ENCODE peak calls at places on chromosomes 12 and 14, in ten cellular contexts. K is upper lobe of right lung, Y is neural progenitor cell, E is tibial nerve, B is left ventricle myocardium inferior, N is pancreas, G is fibroblast of lung, W is mammary epithelial cell, I is cardiac fibroblast, J is astrocyte. R is an unnamed sample.

GRCh38 chr14:105281354-105282097 is 19.3 kb downstream of the BRF1 start:
- DNase-seq in Y (peak), N (peak), E (peak), W (peak), K (no peak), B (no peak), J (peak), I (peak), G (peak), R (peak)

GRCh38 chr12:3203713-3204112 is 126.5 kb downstream of the TSPAN9 start:
- DNase-seq in N (no peak), Y (no peak), K (no peak), W (peak), B (no peak), J (no peak), G (no peak), E (no peak), I (no peak), R (no peak)

GRCh38 chr14:105865904-105866840 is 339.8 kb downstream of the TMEM121 start:
- DNase-seq in W (no peak), K (peak), I (no peak), Y (no peak), B (peak), N (no peak), G (no peak), E (no peak), J (no peak), R (no peak)

GRCh38 chr12:65229441-65229840 is 49.0 kb upstream of the MSRB3 start:
- DNase-seq in Y (no peak), G (peak), W (peak), K (no peak), E (no peak), B (no peak), N (no peak), J (peak), I (peak), R (no peak)

GRCh38 chr12:59928416-59928815 is 332.6 kb downstream of the SLC16A7 start:
- DNase-seq in K (no peak), Y (no peak), B (no peak), I (no peak), E (no peak), G (peak), N (peak), W (peak), J (no peak), R (no peak)

GRCh38 chr14:49879683-49880204 is 13.1 kb upstream of the ARF6 start:
- DNase-seq in N (peak), W (peak), G (peak), E (peak), B (no peak), I (peak), Y (peak), K (no peak), J (peak), R (peak)

GRCh38 chr12:30323008-30323407 is 372.7 kb downstream of the IPO8 start:
- DNase-seq in J (no peak), I (peak), W (no peak), E (no peak), N (no peak), K (no peak), Y (no peak), G (no peak), B (no peak), R (no peak)

GRCh38 chr14:80202888-80203562 is 8.3 kb downstream of the DIO2 start:
- DNase-seq in G (no peak), I (peak), Y (peak), J (no peak), K (no peak), W (no peak), B (no peak), N (no peak), E (no peak), R (peak)

GRCh38 chr14:102320671-102321455 is 1.3 kb downstream of the ZNF839 start:
- DNase-seq in N (no peak), I (no peak), G (no peak), B (no peak), K (no peak), W (no peak), Y (no peak), J (no peak), E (no peak), R (no peak)

GRCh38 chr12:41008472-41008871 is 179.6 kb upstream of the PDZRN4 start:
- DNase-seq in N (no peak), E (no peak), J (no peak), G (no peak), B (no peak), K (no peak), W (peak), I (no peak), Y (no peak), R (no peak)

GRCh38 chr12:47721431-47721973 is 3.8 kb downstream of the ENDOU start:
- DNase-seq in E (no peak), K (no peak), W (no peak), I (no peak), B (no peak), N (no peak), G (no peak), Y (no peak), J (no peak), R (no peak)

GRCh38 chr14:21711360-21711961 is 37.8 kb upstream of the OR4E1 start:
- DNase-seq in E (peak), J (peak), K (no peak), N (peak), I (peak), Y (peak), W (peak), B (no peak), G (peak), R (peak)

GRCh38 chr14:86852530-86852929 is 1140.5 kb downstream of the GALC start:
- DNase-seq in J (peak), B (no peak), W (no peak), Y (no peak), E (no peak), G (peak), N (no peak), I (peak), K (no peak), R (no peak)

GRCh38 chr12:12541782-12542181 is 20.9 kb downstream of the DUSP16 start:
- DNase-seq in B (no peak), J (no peak), I (no peak), W (no peak), E (no peak), K (no peak), G (no peak), N (no peak), Y (no peak), R (no peak)

GRCh38 chr12:4448376-4448775 is 2.8 kb upstream of the FGF6 start:
- DNase-seq in K (no peak), B (no peak), W (no peak), I (no peak), J (no peak), Y (no peak), N (no peak), G (no peak), E (no peak), R (no peak)

GRCh38 chr12:47082283-47082962 is 2.7 kb upstream of the AMIGO2 start:
- DNase-seq in K (no peak), W (no peak), G (no peak), I (no peak), Y (no peak), E (no peak), N (no peak), B (no peak), J (no peak), R (no peak)

GRCh38 chr12:13799574-13799973 is 181.8 kb downstream of the GRIN2B start:
- DNase-seq in G (no peak), W (no peak), N (no peak), J (no peak), Y (peak), I (no peak), E (no peak), K (no peak), B (no peak), R (no peak)

GRCh38 chr12:90883456-90883855 is 71.5 kb downstream of the CCER1 start:
- DNase-seq in I (no peak), N (no peak), W (no peak), J (no peak), K (no peak), Y (no peak), E (no peak), B (no peak), G (no peak), R (no peak)

GRCh38 chr14:104135904-104136471 is 2.4 kb upstream of the KIF26A start:
- DNase-seq in B (peak), E (no peak), N (peak), I (no peak), J (no peak), G (no peak), W (no peak), K (peak), Y (peak), R (no peak)

GRCh38 chr12:71216725-71217579 is 59.2 kb upstream of the TSPAN8 start:
- DNase-seq in I (peak), Y (peak), E (peak), N (peak), W (peak), G (peak), B (no peak), K (no peak), J (peak), R (peak)

GRCh38 chr14:71554323-71554722 is 377.9 kb upstream of the RGS6 start:
- DNase-seq in Y (no peak), N (no peak), W (no peak), E (no peak), I (no peak), G (no peak), J (no peak), B (no peak), K (no peak), R (peak)

GRCh38 chr14:104393199-104393897 is 186.2 kb upstream of the C14orf180 start:
- DNase-seq in Y (no peak), I (no peak), B (peak), J (no peak), W (no peak), N (no peak), E (no peak), G (no peak), K (peak), R (no peak)

GRCh38 chr14:94378527-94379290 is 9.7 kb downstream of the SERPINA1 start:
- DNase-seq in W (no peak), J (no peak), B (no peak), I (no peak), Y (no peak), G (no peak), K (no peak), N (no peak), E (no peak), R (no peak)

DNA sequence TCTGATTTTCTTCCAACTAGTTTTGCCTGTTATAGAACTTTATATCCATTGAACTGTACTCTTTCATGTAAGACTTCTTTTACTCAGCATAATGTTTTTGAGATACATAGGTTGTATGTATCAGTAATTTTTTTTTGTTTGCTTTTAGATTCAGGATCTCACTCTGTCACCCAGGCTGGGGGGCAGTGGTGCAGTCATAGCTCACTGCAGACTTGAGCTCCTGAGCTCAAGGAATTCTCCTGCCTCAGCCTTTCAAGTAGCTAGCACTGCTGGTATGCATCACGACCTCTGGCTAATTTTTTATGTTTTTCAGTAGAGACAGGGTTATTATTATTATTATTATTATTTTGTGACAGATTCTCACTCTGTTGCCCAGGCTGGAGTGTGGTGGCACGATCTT is 65.0 kb upstream of the DDHD1 start:
- DNase-seq in G (no peak), K (no peak), I (no peak), W (no peak), J (no peak), E (no peak), N (no peak), B (no peak), Y (no peak), R (no peak)
- H3K4me3 ChIP-seq in G (peak), K (peak), I (no peak), W (peak), J (peak), E (peak), N (peak), B (peak), Y (peak), R (peak)

GRCh38 chr12:124938606-124939427 is 24.4 kb upstream of the UBC start:
- DNase-seq in J (peak), G (peak), N (no peak), K (peak), E (peak), Y (peak), W (peak), B (peak), I (peak), R (peak)
- TF ChIP-seq CTCF in J (peak), G (peak), N (peak), K (peak), E (peak), Y (peak), W (peak), B (peak), I (peak), R (peak)

GRCh38 chr12:68080577-68080976 is 79.0 kb downstream of the IFNG start:
- DNase-seq in W (no peak), N (no peak), K (no peak), G (no peak), J (no peak), E (no peak), B (no peak), I (no peak), Y (peak), R (peak)
- H3K4me3 ChIP-seq in W (no peak), N (no peak), K (no peak), G (no peak), J (no peak), E (no peak), B (no peak), I (no peak), Y (peak), R (no peak)

DNA sequence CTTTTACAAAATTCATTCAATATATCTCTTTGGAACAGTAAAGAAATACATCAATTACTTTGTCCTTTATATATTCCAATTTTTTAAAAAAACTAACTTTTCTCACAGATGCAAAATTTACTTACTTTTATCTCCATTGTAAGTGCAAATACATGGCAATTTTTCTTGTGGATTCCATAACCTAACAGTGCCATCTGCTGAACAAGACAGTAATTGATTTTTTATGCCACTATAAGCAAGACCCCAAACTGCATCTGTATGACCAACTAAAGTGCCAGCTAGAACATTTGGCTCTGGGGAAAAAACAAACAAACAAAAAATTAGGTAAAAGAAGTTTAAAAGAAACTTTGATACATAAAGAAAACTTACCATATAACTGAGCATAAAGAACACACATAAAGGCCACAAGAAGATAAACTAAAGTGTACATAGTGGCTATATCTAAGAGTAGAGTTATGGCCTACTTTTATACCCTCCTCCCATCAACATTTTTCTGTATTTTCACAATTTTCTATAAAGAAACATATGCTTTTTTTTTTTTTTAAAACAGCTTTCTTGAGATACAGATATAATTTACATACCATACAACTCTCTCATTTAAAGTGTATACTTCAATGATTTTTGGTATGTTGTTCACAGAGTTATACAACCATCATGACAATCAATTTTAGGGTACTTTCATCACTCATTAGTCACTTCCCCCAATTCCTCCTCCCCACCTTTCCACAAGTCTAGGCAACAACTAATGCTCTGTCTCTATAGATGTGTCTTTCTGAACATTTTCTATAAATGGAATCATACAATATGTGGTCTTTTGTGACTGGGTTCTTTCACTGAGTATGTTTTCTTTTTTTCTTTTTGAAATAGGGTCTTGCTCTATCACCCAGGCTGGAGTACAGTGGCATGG is 32.6 kb downstream of the COCH start:
- DNase-seq in E (no peak), K (no peak), Y (no peak), N (no peak), W (peak), B (no peak), J (no peak), G (no peak), I (peak), R (peak)
- TF ChIP-seq CTCF in E (peak), K (peak), Y (peak), N (no peak), W (peak), B (peak), J (peak), G (no peak), I (peak), R (peak)

DNA sequence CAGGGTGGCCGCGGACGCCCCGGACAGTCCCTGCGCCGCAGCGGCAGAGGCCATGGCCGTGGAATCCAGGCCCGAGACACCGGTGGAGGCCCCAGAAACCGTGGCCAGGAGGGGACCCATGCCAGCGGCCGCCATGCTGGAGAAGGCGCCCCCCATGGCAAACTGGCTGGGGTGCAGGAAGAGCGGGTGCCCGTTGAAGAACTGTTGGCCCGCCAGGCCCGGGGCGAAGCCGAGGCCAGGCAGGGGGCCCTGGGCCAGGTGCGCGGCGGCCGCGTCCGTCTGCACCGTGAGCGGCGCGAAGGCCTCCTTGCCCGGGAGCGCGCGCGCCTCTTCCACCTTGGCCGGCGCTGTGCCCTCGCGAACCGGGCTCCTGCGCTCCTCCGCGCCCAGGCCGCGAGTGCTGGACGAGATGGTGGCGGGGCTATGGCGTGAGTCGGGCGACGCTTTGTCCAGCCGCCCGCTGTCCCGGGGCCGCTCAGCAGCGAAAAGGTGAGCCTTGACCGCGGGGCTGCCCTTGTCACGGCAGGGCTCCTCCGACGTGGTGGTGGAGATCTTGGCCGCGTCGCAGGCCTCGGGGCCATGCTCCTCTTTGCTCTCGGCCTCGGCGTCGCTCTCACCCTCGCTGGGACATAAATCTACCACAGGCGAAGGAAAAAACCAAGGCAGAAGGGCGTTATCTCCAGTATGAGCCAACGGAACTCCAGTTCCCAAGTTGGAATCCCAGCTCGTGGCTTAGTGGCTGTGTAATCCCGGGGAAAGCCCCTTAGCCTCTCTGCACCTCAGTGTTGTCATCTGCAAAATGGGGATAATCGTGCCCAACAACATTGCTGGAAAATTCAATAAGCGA is 9.6 kb downstream of the TBX3 start:
- DNase-seq in J (no peak), W (peak), B (no peak), E (no peak), K (no peak), N (no peak), Y (peak), I (no peak), G (no peak), R (no peak)
- H3K4me3 ChIP-seq in J (no peak), W (peak), B (peak), E (no peak), K (peak), N (no peak), Y (no peak), I (no peak), G (peak), R (no peak)

R was measured in GM12865.